ENCODE peak calls at places on chromosomes 3 and 15, in seven cellular contexts. One of them, this sample, is unnamed.

GRCh38 chr3:24853685-24854341 is 359.2 kb upstream of the THRB start:
- DNase-seq in fibroblast of lung: no peak
- DNase-seq in body of pancreas: no peak
- DNase-seq in dorsolateral prefrontal cortex: no peak
- DNase-seq in Peyer's patch: no peak
- DNase-seq in coronary artery: no peak
- DNase-seq in PC-3: no peak
- DNase-seq in this sample: no peak

GRCh38 chr15:70382009-70382749 is 284.5 kb upstream of the TLE3 start:
- DNase-seq in fibroblast of lung: no peak
- DNase-seq in body of pancreas: no peak
- DNase-seq in dorsolateral prefrontal cortex: no peak
- DNase-seq in Peyer's patch: no peak
- DNase-seq in coronary artery: peak
- DNase-seq in PC-3: no peak
- DNase-seq in this sample: no peak

GRCh38 chr3:157888040-157888439 is 218.2 kb downstream of the SHOX2 start:
- DNase-seq in fibroblast of lung: no peak
- DNase-seq in body of pancreas: no peak
- DNase-seq in dorsolateral prefrontal cortex: no peak
- DNase-seq in Peyer's patch: no peak
- DNase-seq in coronary artery: no peak
- DNase-seq in PC-3: peak
- DNase-seq in this sample: no peak

GRCh38 chr3:134060561-134061385 is 31.0 kb upstream of the SLCO2A1 start:
- DNase-seq in fibroblast of lung: peak
- DNase-seq in body of pancreas: no peak
- DNase-seq in dorsolateral prefrontal cortex: no peak
- DNase-seq in Peyer's patch: no peak
- DNase-seq in coronary artery: peak
- DNase-seq in PC-3: no peak
- DNase-seq in this sample: no peak

GRCh38 chr3:44555753-44556152 is 760 bp downstream of the ZKSCAN7 start:
- DNase-seq in fibroblast of lung: peak
- DNase-seq in body of pancreas: no peak
- DNase-seq in dorsolateral prefrontal cortex: no peak
- DNase-seq in Peyer's patch: no peak
- DNase-seq in coronary artery: no peak
- DNase-seq in PC-3: no peak
- DNase-seq in this sample: no peak

GRCh38 chr3:189824629-189825312 is 193.6 kb downstream of the TP63 start:
- DNase-seq in fibroblast of lung: peak
- DNase-seq in body of pancreas: no peak
- DNase-seq in dorsolateral prefrontal cortex: no peak
- DNase-seq in Peyer's patch: no peak
- DNase-seq in coronary artery: no peak
- DNase-seq in PC-3: peak
- DNase-seq in this sample: peak

GRCh38 chr15:30991301-30992072 is at the start of gene MTMR10:
- DNase-seq in fibroblast of lung: peak
- DNase-seq in body of pancreas: peak
- DNase-seq in dorsolateral prefrontal cortex: peak
- DNase-seq in Peyer's patch: peak
- DNase-seq in coronary artery: peak
- DNase-seq in PC-3: peak
- DNase-seq in this sample: peak

GRCh38 chr15:92877000-92877399 is 23.1 kb upstream of the CHD2 start:
- DNase-seq in fibroblast of lung: no peak
- DNase-seq in body of pancreas: no peak
- DNase-seq in dorsolateral prefrontal cortex: no peak
- DNase-seq in Peyer's patch: no peak
- DNase-seq in coronary artery: no peak
- DNase-seq in PC-3: no peak
- DNase-seq in this sample: no peak

GRCh38 chr3:28322464-28322863 is 26.1 kb upstream of the ZCWPW2 start:
- DNase-seq in fibroblast of lung: peak
- DNase-seq in body of pancreas: no peak
- DNase-seq in dorsolateral prefrontal cortex: no peak
- DNase-seq in Peyer's patch: no peak
- DNase-seq in coronary artery: no peak
- DNase-seq in PC-3: peak
- DNase-seq in this sample: no peak

GRCh38 chr3:195075941-195076875 is 194.8 kb downstream of the XXYLT1 start:
- DNase-seq in fibroblast of lung: no peak
- DNase-seq in body of pancreas: no peak
- DNase-seq in dorsolateral prefrontal cortex: no peak
- DNase-seq in Peyer's patch: no peak
- DNase-seq in coronary artery: no peak
- DNase-seq in PC-3: no peak
- DNase-seq in this sample: no peak

GRCh38 chr15:86077070-86077469 is 2.6 kb upstream of the AGBL1 start:
- DNase-seq in fibroblast of lung: no peak
- DNase-seq in body of pancreas: no peak
- DNase-seq in dorsolateral prefrontal cortex: no peak
- DNase-seq in Peyer's patch: no peak
- DNase-seq in coronary artery: no peak
- DNase-seq in PC-3: no peak
- DNase-seq in this sample: no peak

GRCh38 chr3:115858995-115859807 is 235.9 kb downstream of the GAP43 start:
- DNase-seq in fibroblast of lung: no peak
- DNase-seq in body of pancreas: no peak
- DNase-seq in dorsolateral prefrontal cortex: no peak
- DNase-seq in Peyer's patch: no peak
- DNase-seq in coronary artery: no peak
- DNase-seq in PC-3: no peak
- DNase-seq in this sample: no peak

GRCh38 chr3:57164217-57164605 is 942 bp downstream of the IL17RD start:
- DNase-seq in fibroblast of lung: peak
- DNase-seq in body of pancreas: peak
- DNase-seq in dorsolateral prefrontal cortex: no peak
- DNase-seq in Peyer's patch: no peak
- DNase-seq in coronary artery: no peak
- DNase-seq in PC-3: no peak
- DNase-seq in this sample: no peak

GRCh38 chr3:8156138-8156537 is 345.5 kb upstream of the LMCD1 start:
- DNase-seq in fibroblast of lung: no peak
- DNase-seq in body of pancreas: no peak
- DNase-seq in dorsolateral prefrontal cortex: no peak
- DNase-seq in Peyer's patch: no peak
- DNase-seq in coronary artery: no peak
- DNase-seq in PC-3: no peak
- DNase-seq in this sample: no peak

GRCh38 chr3:183265157-183265642 is 12.1 kb downstream of the B3GNT5 start:
- DNase-seq in fibroblast of lung: peak
- DNase-seq in body of pancreas: peak
- DNase-seq in dorsolateral prefrontal cortex: no peak
- DNase-seq in Peyer's patch: peak
- DNase-seq in coronary artery: no peak
- DNase-seq in PC-3: no peak
- DNase-seq in this sample: no peak

GRCh38 chr15:71485094-71485693 is 325.2 kb upstream of the NR2E3 start:
- DNase-seq in fibroblast of lung: no peak
- DNase-seq in body of pancreas: no peak
- DNase-seq in dorsolateral prefrontal cortex: no peak
- DNase-seq in Peyer's patch: no peak
- DNase-seq in coronary artery: no peak
- DNase-seq in PC-3: peak
- DNase-seq in this sample: no peak

GRCh38 chr3:167936010-167936409 is 159.7 kb downstream of the GOLIM4 start:
- DNase-seq in fibroblast of lung: no peak
- DNase-seq in body of pancreas: no peak
- DNase-seq in dorsolateral prefrontal cortex: no peak
- DNase-seq in Peyer's patch: no peak
- DNase-seq in coronary artery: no peak
- DNase-seq in PC-3: no peak
- DNase-seq in this sample: no peak

GRCh38 chr3:32334675-32335074 is 57.0 kb upstream of the CMTM7 start:
- DNase-seq in fibroblast of lung: no peak
- DNase-seq in body of pancreas: no peak
- DNase-seq in dorsolateral prefrontal cortex: no peak
- DNase-seq in Peyer's patch: no peak
- DNase-seq in coronary artery: no peak
- DNase-seq in PC-3: peak
- DNase-seq in this sample: no peak

GRCh38 chr3:1275495-1275894 is 182.7 kb downstream of the CNTN6 start:
- DNase-seq in fibroblast of lung: no peak
- DNase-seq in body of pancreas: no peak
- DNase-seq in dorsolateral prefrontal cortex: no peak
- DNase-seq in Peyer's patch: no peak
- DNase-seq in coronary artery: no peak
- DNase-seq in PC-3: no peak
- DNase-seq in this sample: no peak

GRCh38 chr3:105620236-105620635 is 248.6 kb downstream of the CBLB start:
- DNase-seq in fibroblast of lung: no peak
- DNase-seq in body of pancreas: no peak
- DNase-seq in dorsolateral prefrontal cortex: no peak
- DNase-seq in Peyer's patch: no peak
- DNase-seq in coronary artery: no peak
- DNase-seq in PC-3: no peak
- DNase-seq in this sample: no peak

GRCh38 chr3:148146947-148147346 is 550.8 kb upstream of the AGTR1 start:
- DNase-seq in fibroblast of lung: peak
- DNase-seq in body of pancreas: no peak
- DNase-seq in dorsolateral prefrontal cortex: no peak
- DNase-seq in Peyer's patch: no peak
- DNase-seq in coronary artery: no peak
- DNase-seq in PC-3: peak
- DNase-seq in this sample: peak

GRCh38 chr3:54954019-54954418 is 26.2 kb upstream of the LRTM1 start:
- DNase-seq in fibroblast of lung: peak
- DNase-seq in body of pancreas: no peak
- DNase-seq in dorsolateral prefrontal cortex: no peak
- DNase-seq in Peyer's patch: no peak
- DNase-seq in coronary artery: no peak
- DNase-seq in PC-3: peak
- DNase-seq in this sample: peak

GRCh38 chr3:169658311-169658931 is 5.1 kb downstream of the MECOM start:
- DNase-seq in fibroblast of lung: peak
- DNase-seq in body of pancreas: peak
- DNase-seq in dorsolateral prefrontal cortex: no peak
- DNase-seq in Peyer's patch: no peak
- DNase-seq in coronary artery: no peak
- DNase-seq in PC-3: no peak
- DNase-seq in this sample: no peak

GRCh38 chr3:147656023-147656422 is 246.9 kb downstream of the ZIC1 start:
- DNase-seq in fibroblast of lung: no peak
- DNase-seq in body of pancreas: no peak
- DNase-seq in dorsolateral prefrontal cortex: no peak
- DNase-seq in Peyer's patch: no peak
- DNase-seq in coronary artery: no peak
- DNase-seq in PC-3: peak
- DNase-seq in this sample: no peak

GRCh38 chr3:52724511-52724910 is 18.6 kb downstream of the SPCS1 start:
- DNase-seq in fibroblast of lung: no peak
- DNase-seq in body of pancreas: no peak
- DNase-seq in dorsolateral prefrontal cortex: no peak
- DNase-seq in Peyer's patch: no peak
- DNase-seq in coronary artery: no peak
- DNase-seq in PC-3: no peak
- DNase-seq in this sample: no peak

GRCh38 chr15:65829150-65829764 is 37.2 kb upstream of the DENND4A start:
- DNase-seq in fibroblast of lung: peak
- DNase-seq in body of pancreas: peak
- DNase-seq in dorsolateral prefrontal cortex: no peak
- DNase-seq in Peyer's patch: no peak
- DNase-seq in coronary artery: no peak
- DNase-seq in PC-3: peak
- DNase-seq in this sample: no peak

GRCh38 chr3:30231277-30232141 is 374.9 kb upstream of the TGFBR2 start:
- DNase-seq in fibroblast of lung: peak
- DNase-seq in body of pancreas: no peak
- DNase-seq in dorsolateral prefrontal cortex: no peak
- DNase-seq in Peyer's patch: no peak
- DNase-seq in coronary artery: no peak
- DNase-seq in PC-3: no peak
- DNase-seq in this sample: no peak

GRCh38 chr3:30225021-30225420 is 381.4 kb upstream of the TGFBR2 start:
- DNase-seq in fibroblast of lung: no peak
- DNase-seq in body of pancreas: no peak
- DNase-seq in dorsolateral prefrontal cortex: no peak
- DNase-seq in Peyer's patch: no peak
- DNase-seq in coronary artery: no peak
- DNase-seq in PC-3: no peak
- DNase-seq in this sample: no peak

GRCh38 chr3:30228302-30228631 is 378.1 kb upstream of the TGFBR2 start:
- DNase-seq in fibroblast of lung: no peak
- DNase-seq in body of pancreas: no peak
- DNase-seq in dorsolateral prefrontal cortex: no peak
- DNase-seq in Peyer's patch: no peak
- DNase-seq in coronary artery: no peak
- DNase-seq in PC-3: no peak
- DNase-seq in this sample: no peak

GRCh38 chr3:30226606-30227151 is 379.7 kb upstream of the TGFBR2 start:
- DNase-seq in fibroblast of lung: no peak
- DNase-seq in body of pancreas: no peak
- DNase-seq in dorsolateral prefrontal cortex: no peak
- DNase-seq in Peyer's patch: no peak
- DNase-seq in coronary artery: no peak
- DNase-seq in PC-3: no peak
- DNase-seq in this sample: no peak

GRCh38 chr3:30227571-30228301 is 378.7 kb upstream of the TGFBR2 start:
- DNase-seq in fibroblast of lung: peak
- DNase-seq in body of pancreas: no peak
- DNase-seq in dorsolateral prefrontal cortex: no peak
- DNase-seq in Peyer's patch: no peak
- DNase-seq in coronary artery: no peak
- DNase-seq in PC-3: peak
- DNase-seq in this sample: peak
- H3K27ac ChIP-seq in fibroblast of lung: no peak
- H3K27ac ChIP-seq in body of pancreas: no peak
- H3K27ac ChIP-seq in dorsolateral prefrontal cortex: no peak
- H3K27ac ChIP-seq in Peyer's patch: no peak
- H3K27ac ChIP-seq in coronary artery: peak
- H3K27ac ChIP-seq in PC-3: peak
- H3K27ac ChIP-seq in this sample: peak

GRCh38 chr15:80783275-80783674 is 4.1 kb downstream of the CEMIP start:
- DNase-seq in fibroblast of lung: no peak
- DNase-seq in body of pancreas: no peak
- DNase-seq in dorsolateral prefrontal cortex: no peak
- DNase-seq in Peyer's patch: no peak
- DNase-seq in coronary artery: no peak
- DNase-seq in PC-3: no peak
- DNase-seq in this sample: no peak
- H3K4me3 ChIP-seq in fibroblast of lung: no peak
- H3K4me3 ChIP-seq in body of pancreas: no peak
- H3K4me3 ChIP-seq in dorsolateral prefrontal cortex: no peak
- H3K4me3 ChIP-seq in Peyer's patch: no peak
- H3K4me3 ChIP-seq in coronary artery: no peak
- H3K4me3 ChIP-seq in PC-3: no peak
- H3K4me3 ChIP-seq in this sample: peak

GRCh38 chr3:73029321-73029796 is 32.1 kb upstream of the EBLN2 start:
- DNase-seq in fibroblast of lung: peak
- DNase-seq in body of pancreas: no peak
- DNase-seq in dorsolateral prefrontal cortex: no peak
- DNase-seq in Peyer's patch: no peak
- DNase-seq in coronary artery: no peak
- DNase-seq in PC-3: peak
- DNase-seq in this sample: peak
- H3K27ac ChIP-seq in fibroblast of lung: peak
- H3K27ac ChIP-seq in body of pancreas: no peak
- H3K27ac ChIP-seq in dorsolateral prefrontal cortex: peak
- H3K27ac ChIP-seq in Peyer's patch: no peak
- H3K27ac ChIP-seq in coronary artery: no peak
- H3K27ac ChIP-seq in PC-3: no peak
- H3K27ac ChIP-seq in this sample: peak

GRCh38 chr15:94287794-94288246 is 56.5 kb downstream of the MCTP2 start:
- DNase-seq in fibroblast of lung: no peak
- DNase-seq in body of pancreas: no peak
- DNase-seq in dorsolateral prefrontal cortex: no peak
- DNase-seq in Peyer's patch: no peak
- DNase-seq in coronary artery: no peak
- DNase-seq in PC-3: no peak
- DNase-seq in this sample: no peak
- H3K4me3 ChIP-seq in fibroblast of lung: no peak
- H3K4me3 ChIP-seq in body of pancreas: no peak
- H3K4me3 ChIP-seq in dorsolateral prefrontal cortex: no peak
- H3K4me3 ChIP-seq in Peyer's patch: no peak
- H3K4me3 ChIP-seq in coronary artery: no peak
- H3K4me3 ChIP-seq in PC-3: no peak
- H3K4me3 ChIP-seq in this sample: no peak